ENCODE peak calls at places on chromosome 9, in six cellular contexts. R is T-helper 9 cell, I is transverse colon, P is T-cell, M is glomerular endothelial cell, S is heart right ventricle. J is an unnamed sample.

GRCh38 chr9:114450181-114450580 is 55.1 kb downstream of the WHRN start:
- DNase-seq in R (no peak), M (no peak), S (no peak), I (no peak), P (no peak), J (no peak)

GRCh38 chr9:99358668-99359067 is 136.6 kb downstream of the SEC61B start:
- DNase-seq in I (no peak), R (no peak), P (no peak), M (no peak), S (peak; percentile 25), J (no peak)

GRCh38 chr9:69412741-69413150 is 87.7 kb downstream of the ENTREP1 start:
- DNase-seq in M (peak; percentile 33), S (peak; percentile 67), P (no peak), R (no peak), I (peak; percentile 25), J (peak; percentile 81)

GRCh38 chr9:105673850-105674387 is 11.7 kb downstream of the TAL2 start:
- DNase-seq in S (no peak), I (no peak), P (no peak), R (no peak), M (no peak), J (no peak)

GRCh38 chr9:114852050-114852594 is 46.3 kb upstream of the TNFSF15 start:
- DNase-seq in P (no peak), I (no peak), S (no peak), M (no peak), R (no peak), J (no peak)

GRCh38 chr9:28005779-28006178 is 432.5 kb upstream of the C9orf72 start:
- DNase-seq in R (no peak), I (no peak), M (no peak), P (no peak), S (no peak), J (no peak)

GRCh38 chr9:129781991-129782390 is 21.0 kb upstream of the TOR1B start:
- DNase-seq in M (no peak), I (no peak), S (no peak), P (no peak), R (no peak), J (no peak)

GRCh38 chr9:136110082-136111061 is 8.3 kb downstream of the TMEM250 start:
- DNase-seq in P (peak; percentile 30), S (no peak), R (no peak), I (no peak), M (no peak), J (no peak)

GRCh38 chr9:83981126-83981871 is 694 bp downstream of the RMI1 start:
- DNase-seq in I (peak; percentile 59), M (no peak), S (peak; percentile 36), R (no peak), P (no peak), J (peak; percentile 28)

GRCh38 chr9:32783168-32783891 is at the start of gene TMEM215:
- DNase-seq in M (no peak), R (no peak), I (no peak), P (no peak), S (no peak), J (peak; percentile 3)

GRCh38 chr9:114718801-114719221 is 36.8 kb upstream of the TEX48 start:
- DNase-seq in P (peak; percentile 41), I (peak; percentile 35), M (no peak), R (peak; percentile 39), S (no peak), J (no peak)

GRCh38 chr9:94084314-94084713 is at the start of gene PTPDC1:
- DNase-seq in R (no peak), S (peak; percentile 54), P (no peak), M (no peak), I (no peak), J (no peak)

J was measured in cardiac muscle cell.